ENCODE peak calls at places on chromosomes 4 and X, in nine cellular contexts. V, G, F, Y, T, Z, O, P and L are unnamed samples. For H3K27me3 and H3K9me3, the result is how much of the 10 kb centered on the place peaks cover.

GRCh38 chr4:6121276-6121850 is 79.0 kb downstream of the JAKMIP1 start:
- DNase-seq in F (peak), Z (no peak), V (no peak), P (no peak), G (no peak), T (no peak), O (no peak), Y (no peak), L (no peak)

GRCh38 chr4:83890231-83890630 is 354.3 kb downstream of the GPAT3 start:
- DNase-seq in V (no peak), Y (no peak), O (no peak), G (no peak), T (peak), Z (no peak), F (no peak), P (no peak), L (no peak)

GRCh38 chrX:134669378-134670098 is 11.3 kb upstream of the PLAC1 start:
- DNase-seq in O (no peak), G (no peak), P (no peak), V (no peak), Y (no peak), T (peak), F (no peak), Z (peak), L (no peak)

GRCh38 chr4:8675383-8675782 is 82.8 kb downstream of the CPZ start:
- DNase-seq in Y (no peak), F (no peak), T (peak), G (peak), Z (no peak), O (no peak), P (no peak), V (no peak), L (no peak)

GRCh38 chr4:98150092-98150761 is 7.0 kb upstream of the STPG2 start:
- DNase-seq in G (no peak), Z (no peak), P (no peak), F (no peak), V (no peak), T (peak), O (no peak), Y (no peak), L (no peak)

GRCh38 chr4:143313527-143313926 is 23.1 kb upstream of the GAB1 start:
- DNase-seq in T (no peak), Z (no peak), F (no peak), V (no peak), P (no peak), G (no peak), O (no peak), Y (no peak), L (no peak)

GRCh38 chr4:33625762-33626161 is 2618.6 kb downstream of the ARAP2 start:
- DNase-seq in T (no peak), Y (no peak), Z (no peak), O (no peak), V (no peak), G (no peak), P (no peak), F (no peak), L (no peak)

GRCh38 chr4:83961575-83961974 is 425.7 kb downstream of the GPAT3 start:
- DNase-seq in Y (no peak), G (peak), Z (no peak), T (peak), O (no peak), V (no peak), F (no peak), P (no peak), L (no peak)

GRCh38 chr4:10704050-10704810 is 19.7 kb upstream of the CLNK start:
- DNase-seq in Z (no peak), Y (no peak), V (no peak), F (no peak), O (no peak), G (no peak), P (no peak), T (no peak), L (no peak)

GRCh38 chrX:133670394-133670793 is 255.1 kb upstream of the GPC4 start:
- DNase-seq in T (peak), Z (no peak), O (no peak), G (peak), P (no peak), V (no peak), Y (no peak), F (no peak), L (peak)

GRCh38 chrX:133911816-133912495 is 73.4 kb downstream of the GPC3 start:
- DNase-seq in V (no peak), O (no peak), Z (no peak), Y (no peak), G (no peak), F (no peak), T (no peak), P (no peak), L (no peak)

GRCh38 chrX:41116948-41117347 is 31.7 kb downstream of the USP9X start:
- DNase-seq in F (no peak), Y (no peak), V (no peak), Z (no peak), G (no peak), P (no peak), O (no peak), T (no peak), L (peak)

GRCh38 chr4:87896020-87896621 is 63.4 kb downstream of the MEPE start:
- DNase-seq in F (no peak), V (peak), Y (peak), O (no peak), Z (peak), G (no peak), P (no peak), T (peak), L (no peak)

GRCh38 chr4:46404961-46405360 is 15.0 kb upstream of the GABRA2 start:
- DNase-seq in Z (no peak), F (no peak), T (no peak), V (no peak), G (peak), P (no peak), Y (no peak), O (no peak), L (no peak)

GRCh38 chrX:47143894-47144625 is 442 bp downstream of the NDUFB11 start:
- DNase-seq in F (peak), Y (no peak), O (no peak), Z (no peak), G (no peak), V (no peak), P (no peak), T (peak), L (no peak)

GRCh38 chr4:71230613-71231012 is 108.2 kb upstream of the SLC4A4 start:
- DNase-seq in V (no peak), T (no peak), O (no peak), Y (no peak), Z (no peak), G (no peak), P (no peak), F (no peak), L (no peak)

GRCh38 chrX:16120431-16120830 is 2.9 kb upstream of the GRPR start:
- DNase-seq in G (no peak), T (peak), P (no peak), Y (no peak), V (no peak), Z (no peak), O (no peak), F (no peak), L (no peak)

GRCh38 chrX:16125520-16126149 is 2.3 kb downstream of the GRPR start:
- DNase-seq in O (no peak), G (no peak), T (no peak), Y (no peak), F (no peak), V (no peak), P (no peak), Z (no peak), L (no peak)

GRCh38 chrX:16123222-16123786 is at the start of gene GRPR:
- DNase-seq in P (peak), F (peak), Z (peak), G (peak), Y (no peak), V (peak), O (peak), T (peak), L (peak)

GRCh38 chrX:16119353-16120220 is 3.8 kb upstream of the GRPR start:
- DNase-seq in G (no peak), V (no peak), T (no peak), Y (no peak), Z (no peak), F (no peak), P (no peak), O (no peak), L (no peak)

DNA sequence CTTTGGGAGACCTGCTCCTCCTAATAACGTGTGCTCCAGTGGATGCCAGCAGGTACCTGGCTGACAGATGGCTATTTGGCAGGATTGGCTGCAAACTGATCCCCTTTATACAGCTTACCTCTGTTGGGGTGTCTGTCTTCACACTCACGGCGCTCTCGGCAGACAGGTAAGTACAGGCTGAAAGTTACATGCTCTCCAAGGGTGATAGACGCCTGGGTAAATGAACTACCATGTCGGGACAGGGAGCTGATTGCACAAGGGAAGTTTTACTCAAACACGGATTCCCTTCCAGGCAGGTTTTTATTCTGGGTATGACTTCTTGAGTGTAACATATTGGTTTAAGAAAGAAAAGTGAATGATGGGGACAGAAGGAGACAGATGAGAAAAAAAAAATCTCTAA is 836 bp downstream of the GRPR start:
- DNase-seq in V (no peak), T (no peak), P (no peak), O (no peak), Y (no peak), F (no peak), Z (no peak), G (no peak), L (no peak)
- H3K4me3 ChIP-seq in V (no peak), T (no peak), P (no peak), O (no peak), Y (no peak), F (no peak), Z (no peak), G (no peak), L (no peak)

DNA sequence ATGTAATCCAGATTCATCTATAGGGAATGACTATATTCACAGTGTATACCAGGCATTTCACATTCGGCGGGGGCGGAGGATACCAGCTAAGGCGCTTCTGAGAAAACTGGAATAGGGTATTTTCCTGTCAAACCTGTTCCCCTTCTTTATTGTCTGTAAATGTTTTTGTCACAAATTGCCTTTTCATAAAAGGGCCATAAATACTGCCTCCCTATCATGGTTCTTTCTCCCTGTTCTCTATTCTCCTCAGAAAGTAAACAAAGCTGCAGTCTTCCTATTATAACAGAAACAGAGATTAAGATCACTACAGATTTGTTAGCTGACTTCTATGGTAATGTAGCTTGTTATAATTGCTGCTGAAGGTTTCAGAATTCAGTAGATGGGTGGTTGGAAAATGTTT is 32.1 kb downstream of the MID2 start:
- DNase-seq in T (no peak), P (no peak), F (no peak), Z (no peak), Y (no peak), V (no peak), O (no peak), G (peak), L (no peak)
- H3K27me3 ChIP-seq in T (under half), P (under half), F (under half), Z (under half), Y (under half), V (under half), O (under half), G (under half), L (under half)

GRCh38 chrX:2150722-2151121 is 350.1 kb downstream of the DHRSX start:
- DNase-seq in F (no peak), V (no peak), O (no peak), Z (no peak), P (no peak), T (no peak), Y (no peak), G (no peak), L (no peak)
- H3K9me3 ChIP-seq in F (under half), V (under half), O (under half), Z (under half), P (under half), T (under half), Y (under half), G (under half), L (under half)

DNA sequence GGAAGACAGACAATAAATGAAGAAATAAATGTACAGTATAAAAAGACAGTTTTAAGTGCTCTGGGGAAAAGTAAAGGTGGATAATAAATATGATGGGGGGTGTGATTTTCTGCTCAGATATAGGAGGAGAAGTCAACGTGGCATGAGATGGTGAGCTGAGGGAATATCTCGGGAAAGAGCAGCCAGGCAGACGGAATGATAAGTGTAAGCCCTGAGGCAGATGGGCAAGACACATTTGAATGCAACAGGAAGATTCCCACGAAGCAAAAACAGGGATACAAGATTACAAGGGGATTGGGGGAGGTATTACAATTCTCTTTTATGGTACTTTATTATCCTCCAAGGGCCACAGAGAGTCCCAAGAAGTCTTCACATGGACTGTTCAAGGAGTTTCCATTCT is 11.1 kb downstream of the ANXA3 start:
- DNase-seq in T (no peak), Z (no peak), F (no peak), P (no peak), V (no peak), O (no peak), G (no peak), Y (no peak), L (no peak)
- H3K4me3 ChIP-seq in T (no peak), Z (no peak), F (no peak), P (no peak), V (no peak), O (no peak), G (no peak), Y (no peak), L (no peak)